ENCODE peak calls at places on chromosomes 3 and 15, in four cellular contexts. T, I, Q and Y are unnamed samples.

GRCh38 chr3:72177075-72178050 is 392.4 kb upstream of the PROK2 start:
- DNase-seq in T (peak), I (no peak), Q (peak), Y (peak)

GRCh38 chr3:10725067-10725466 is 91.0 kb upstream of the SLC6A11 start:
- DNase-seq in T (no peak), I (no peak), Q (no peak), Y (no peak)

GRCh38 chr3:156615592-156616173 is 58.7 kb upstream of the TIPARP start:
- DNase-seq in T (no peak), I (no peak), Q (peak), Y (no peak)

GRCh38 chr15:99268431-99268830 is 17.1 kb downstream of the LRRC28 start:
- DNase-seq in T (no peak), I (no peak), Q (no peak), Y (no peak)

GRCh38 chr3:67635806-67636205 is 18.6 kb downstream of the SUCLG2 start:
- DNase-seq in T (no peak), I (no peak), Q (no peak), Y (no peak)

GRCh38 chr15:51493892-51494291 is 128.7 kb downstream of the DMXL2 start:
- DNase-seq in T (no peak), I (no peak), Q (no peak), Y (no peak)

GRCh38 chr15:37907136-37907535 is 27.3 kb upstream of the TMCO5A start:
- DNase-seq in T (no peak), I (no peak), Q (peak), Y (no peak)

GRCh38 chr15:29919380-29919881 is 97.2 kb upstream of the TJP1 start:
- DNase-seq in T (no peak), I (no peak), Q (no peak), Y (no peak)

GRCh38 chr3:123953735-123954134 is 7.3 kb downstream of the CCDC14 start:
- DNase-seq in T (no peak), I (no peak), Q (no peak), Y (peak)

GRCh38 chr15:64688179-64688578 is 87.2 kb downstream of the RBPMS2 start:
- DNase-seq in T (no peak), I (no peak), Q (no peak), Y (no peak)

GRCh38 chr15:80780416-80781221 is 1.4 kb downstream of the CEMIP start:
- DNase-seq in T (peak), I (no peak), Q (peak), Y (no peak)

GRCh38 chr3:147699175-147699838 is 290.1 kb downstream of the ZIC1 start:
- DNase-seq in T (no peak), I (no peak), Q (peak), Y (no peak)

GRCh38 chr3:346186-346585 is 149.6 kb downstream of the CHL1 start:
- DNase-seq in T (no peak), I (no peak), Q (peak), Y (no peak)

GRCh38 chr15:68789921-68790575 is 30.6 kb downstream of the ANP32A start:
- DNase-seq in T (peak), I (no peak), Q (no peak), Y (no peak)

GRCh38 chr3:13709706-13710105 is 160.8 kb downstream of the FBLN2 start:
- DNase-seq in T (no peak), I (no peak), Q (no peak), Y (no peak)

GRCh38 chr3:38610436-38610835 is 39.1 kb downstream of the SCN5A start:
- DNase-seq in T (no peak), I (no peak), Q (no peak), Y (no peak)

GRCh38 chr3:52782412-52783210 is 5.2 kb downstream of the ITIH1 start:
- DNase-seq in T (no peak), I (no peak), Q (no peak), Y (no peak)

GRCh38 chr15:43056696-43057095 is 49.1 kb downstream of the UBR1 start:
- DNase-seq in T (no peak), I (no peak), Q (no peak), Y (no peak)

GRCh38 chr3:188881954-188882641 is 289.7 kb upstream of the TPRG1 start:
- DNase-seq in T (no peak), I (no peak), Q (peak), Y (no peak)

GRCh38 chr3:187520027-187520945 is 149.9 kb downstream of the SST start:
- DNase-seq in T (peak), I (no peak), Q (no peak), Y (no peak)

GRCh38 chr3:184176377-184177330 is 2.0 kb downstream of the AP2M1 start:
- DNase-seq in T (peak), I (peak), Q (peak), Y (no peak)

GRCh38 chr3:46461971-46462910 is 2.5 kb downstream of the LTF start:
- DNase-seq in T (no peak), I (no peak), Q (peak), Y (no peak)

GRCh38 chr3:133941390-133941789 is 45.7 kb upstream of the RAB6B start:
- DNase-seq in T (no peak), I (no peak), Q (no peak), Y (no peak)

GRCh38 chr15:74552761-74553441 is 11.9 kb downstream of the ARID3B start:
- DNase-seq in T (no peak), I (no peak), Q (no peak), Y (no peak)

GRCh38 chr15:79179108-79179561 is 88.6 kb upstream of the RASGRF1 start:
- DNase-seq in T (peak), I (no peak), Q (peak), Y (no peak)

GRCh38 chr15:81516461-81516860 is 142.4 kb upstream of the TMC3 start:
- DNase-seq in T (no peak), I (no peak), Q (no peak), Y (no peak)

GRCh38 chr3:4517643-4518042 is 24.5 kb downstream of the ITPR1 start:
- DNase-seq in T (no peak), I (no peak), Q (no peak), Y (no peak)

GRCh38 chr3:83218383-83219200 is 1457.1 kb upstream of the GBE1 start:
- DNase-seq in T (no peak), I (no peak), Q (no peak), Y (no peak)

GRCh38 chr3:134279466-134279865 is 28.8 kb upstream of the RYK start:
- DNase-seq in T (no peak), I (no peak), Q (no peak), Y (no peak)

GRCh38 chr3:50120364-50121095 is 31.8 kb downstream of the RBM5 start:
- DNase-seq in T (no peak), I (no peak), Q (no peak), Y (no peak)
- H2AFZ ChIP-seq in T (no peak), I (no peak), Q (no peak), Y (no peak)

GRCh38 chr15:101597360-101597928 is 54.7 kb downstream of the TM2D3 start:
- DNase-seq in T (no peak), I (no peak), Q (no peak), Y (no peak)
- H2AFZ ChIP-seq in T (no peak), I (no peak), Q (no peak), Y (no peak)

DNA sequence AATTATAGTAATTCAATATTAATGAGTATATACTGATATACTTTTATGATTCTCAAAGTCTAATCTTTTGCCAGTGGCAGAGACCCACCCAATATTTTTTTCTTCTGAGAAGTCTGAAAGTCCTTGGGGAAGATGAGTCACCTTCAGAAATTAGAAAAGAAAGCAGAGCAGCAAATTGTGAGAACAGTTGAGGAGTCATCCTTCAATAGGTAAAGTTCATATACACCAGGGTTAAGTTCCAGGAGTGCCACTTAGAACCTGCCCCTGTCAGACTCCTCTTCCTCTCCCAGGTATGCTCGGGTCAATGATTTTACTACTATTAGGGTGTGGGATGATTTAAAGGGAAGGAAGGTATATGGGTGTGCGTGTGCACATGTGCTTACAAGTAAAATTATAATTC is 7.1 kb downstream of the CLRN1 start:
- DNase-seq in T (no peak), I (no peak), Q (no peak), Y (no peak)
- H2AFZ ChIP-seq in T (no peak), I (no peak), Q (no peak), Y (no peak)

GRCh38 chr3:197542741-197543454 is 12.9 kb downstream of the BDH1 start:
- DNase-seq in T (no peak), I (no peak), Q (no peak), Y (no peak)
- H2AFZ ChIP-seq in T (no peak), I (no peak), Q (no peak), Y (no peak)